ENCODE peak calls at places on chromosomes 3 and 15, in five cellular contexts. W is spleen; S is naive thymus-derived CD4-positive, alpha-beta T cell; L is ovary; G is hepatocyte. D is an unnamed sample. For H3K36me3, the result is how much of the 10 kb centered on the place peaks cover.

GRCh38 chr15:26848498-26848897 is 18.4 kb upstream of the GABRA5 start:
- DNase-seq in L (no peak), W (no peak), G (no peak), S (no peak), D (no peak)

GRCh38 chr3:156158656-156159295 is 38.4 kb downstream of the KCNAB1 start:
- DNase-seq in L (no peak), W (no peak), G (no peak), S (no peak), D (no peak)

GRCh38 chr3:146503459-146504202 is 34.3 kb upstream of the PLSCR2 start:
- DNase-seq in L (no peak), G (peak), W (no peak), S (no peak), D (no peak)

GRCh38 chr15:55239440-55240124 is 42.8 kb upstream of the RSL24D1 start:
- DNase-seq in L (no peak), G (no peak), S (no peak), W (no peak), D (no peak)

GRCh38 chr3:46089237-46090011 is 62.1 kb upstream of the XCR1 start:
- DNase-seq in S (no peak), L (no peak), G (peak), W (peak), D (no peak)

GRCh38 chr3:86993704-86994103 is 2.8 kb upstream of the VGLL3 start:
- DNase-seq in G (no peak), L (no peak), S (no peak), W (no peak), D (no peak)

GRCh38 chr3:152524198-152525140 is 255.7 kb downstream of the MBNL1 start:
- DNase-seq in S (peak), W (no peak), L (no peak), G (peak), D (no peak)

GRCh38 chr3:151015762-151016161 is 43.2 kb upstream of the CLRN1 start:
- DNase-seq in W (no peak), L (no peak), S (no peak), G (no peak), D (no peak)

GRCh38 chr15:81274932-81275341 is 49.0 kb downstream of the STARD5 start:
- DNase-seq in G (peak), L (peak), S (peak), W (peak), D (peak)

GRCh38 chr3:36937492-36937891 is 7.4 kb downstream of the TRANK1 start:
- DNase-seq in L (no peak), G (no peak), W (no peak), S (no peak), D (no peak)

GRCh38 chr3:183158552-183159006 is 4.0 kb downstream of the LAMP3 start:
- DNase-seq in G (no peak), L (no peak), S (no peak), W (no peak), D (no peak)

GRCh38 chr3:53045107-53045783 is 628 bp downstream of the SFMBT1 start:
- DNase-seq in W (peak), G (peak), L (peak), S (peak), D (peak)

GRCh38 chr3:169026543-169027181 is 636.9 kb downstream of the MECOM start:
- DNase-seq in S (no peak), L (no peak), G (no peak), W (no peak), D (no peak)

GRCh38 chr15:29792426-29793159 is 29.7 kb downstream of the TJP1 start:
- DNase-seq in W (no peak), S (no peak), G (no peak), L (no peak), D (no peak)

GRCh38 chr3:53525765-53526761 is 31.7 kb downstream of the CACNA1D start:
- DNase-seq in L (no peak), S (no peak), G (peak), W (no peak), D (no peak)

GRCh38 chr3:188788621-188789081 is 383.1 kb upstream of the TPRG1 start:
- DNase-seq in S (peak), W (no peak), L (no peak), G (no peak), D (peak)

GRCh38 chr3:171407746-171408145 is 52.5 kb downstream of the TNIK start:
- DNase-seq in W (no peak), G (no peak), S (no peak), L (no peak), D (no peak)

GRCh38 chr15:80977627-80978036 is 12.0 kb downstream of the MESD start:
- DNase-seq in L (no peak), G (peak), S (no peak), W (no peak), D (no peak)

GRCh38 chr3:31094048-31094447 is 199.6 kb upstream of the GADL1 start:
- DNase-seq in S (no peak), W (no peak), L (no peak), G (peak), D (no peak)

GRCh38 chr15:30903497-30904187 is at the start of gene FAN1:
- DNase-seq in W (peak), L (peak), G (peak), S (peak), D (peak)

GRCh38 chr3:12336099-12336498 is 47.2 kb downstream of the PPARG start:
- DNase-seq in W (no peak), G (no peak), L (no peak), S (peak), D (no peak)

GRCh38 chr3:5021116-5021515 is 41.9 kb downstream of the BHLHE40 start:
- DNase-seq in S (no peak), W (no peak), L (no peak), G (no peak), D (no peak)

DNA sequence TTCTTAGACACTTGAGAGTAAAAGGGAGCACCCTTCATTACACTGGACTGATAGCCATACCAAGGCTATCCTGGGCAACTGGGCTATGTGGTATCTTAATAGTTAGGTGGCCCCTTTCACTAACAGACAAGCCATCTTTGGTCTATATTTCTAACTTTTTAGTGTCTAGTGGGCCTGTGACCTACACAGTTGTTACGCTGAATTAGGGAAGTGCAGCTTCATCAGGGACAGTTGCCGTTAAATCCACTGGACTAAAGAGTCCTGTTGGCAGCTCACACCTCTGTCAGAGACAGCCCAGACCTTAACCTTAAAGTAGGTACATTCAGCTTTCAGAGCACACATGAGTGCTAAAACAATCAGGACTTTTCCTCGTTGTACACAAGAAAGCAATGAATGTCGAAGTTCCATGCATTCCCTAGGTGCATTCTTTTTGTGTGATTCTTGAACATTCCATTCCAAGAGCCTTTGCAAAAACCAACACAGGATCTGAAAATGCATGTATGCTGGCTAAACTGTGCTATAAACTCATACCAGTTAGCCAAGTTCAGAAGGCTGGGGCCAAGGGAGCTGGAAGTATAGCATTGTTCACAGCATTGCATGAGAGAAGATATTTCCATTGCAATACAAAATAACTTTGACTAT is 230.2 kb upstream of the EIF1B start:
- DNase-seq in S (no peak), W (no peak), L (no peak), G (peak), D (no peak)
- H3K4me3 ChIP-seq in S (no peak), W (no peak), L (no peak), G (no peak), D (no peak)

GRCh38 chr3:69179740-69180372 is 57.5 kb upstream of the LMOD3 start:
- DNase-seq in S (no peak), L (no peak), W (no peak), G (no peak), D (no peak)

GRCh38 chr3:69178838-69179739 is 56.7 kb upstream of the LMOD3 start:
- DNase-seq in W (no peak), G (peak), S (no peak), L (no peak), D (no peak)

GRCh38 chr3:69182588-69183299 is 60.3 kb upstream of the LMOD3 start:
- DNase-seq in L (no peak), W (no peak), G (no peak), S (no peak), D (no peak)

GRCh38 chr3:69181592-69182211 is 59.3 kb upstream of the LMOD3 start:
- DNase-seq in L (no peak), W (no peak), S (no peak), G (peak), D (no peak)

GRCh38 chr3:69180869-69181591 is 58.6 kb upstream of the LMOD3 start:
- DNase-seq in S (no peak), L (no peak), W (no peak), G (no peak), D (no peak)
- H3K36me3 ChIP-seq in S (under half), L (under half), W (half or more), G (under half), D (under half)

GRCh38 chr15:68617777-68618176 is 39.0 kb downstream of the CORO2B start:
- DNase-seq in W (no peak), S (no peak), L (no peak), G (no peak), D (no peak)

GRCh38 chr15:68618339-68619302 is 39.8 kb downstream of the CORO2B start:
- DNase-seq in G (no peak), L (no peak), W (no peak), S (no peak), D (no peak)

GRCh38 chr15:68615811-68616210 is 37.0 kb downstream of the CORO2B start:
- DNase-seq in G (no peak), S (no peak), L (no peak), W (no peak), D (no peak)

GRCh38 chr15:68616397-68616796 is 37.6 kb downstream of the CORO2B start:
- DNase-seq in G (no peak), W (no peak), S (no peak), L (no peak), D (no peak)

GRCh38 chr15:68617001-68617400 is 38.2 kb downstream of the CORO2B start:
- DNase-seq in G (no peak), S (no peak), L (no peak), W (no peak), D (no peak)
- H3K27ac ChIP-seq in G (no peak), S (no peak), L (peak), W (no peak), D (no peak)

GRCh38 chr15:78618490-78618934 is 2.3 kb downstream of the CHRNA3 start:
- DNase-seq in L (peak), S (peak), W (peak), G (peak), D (peak)

GRCh38 chr15:78619022-78619950 is 1.5 kb downstream of the CHRNA3 start:
- DNase-seq in S (no peak), L (peak), W (no peak), G (no peak), D (no peak)

GRCh38 chr15:78620021-78620838 is 566 bp downstream of the CHRNA3 start:
- DNase-seq in L (peak), W (no peak), G (peak), S (no peak), D (peak)

GRCh38 chr15:78621810-78622402 is 1.1 kb upstream of the CHRNA3 start:
- DNase-seq in G (no peak), S (no peak), W (no peak), L (no peak), D (no peak)

GRCh38 chr15:78620839-78621421 is at the start of gene CHRNA3:
- DNase-seq in W (no peak), S (no peak), L (no peak), G (no peak), D (no peak)
- H3K4me3 ChIP-seq in W (peak), S (no peak), L (peak), G (peak), D (no peak)

GRCh38 chr15:39966521-39966920 is 32.6 kb downstream of the EIF2AK4 start:
- DNase-seq in G (no peak), S (no peak), L (no peak), W (no peak), D (no peak)
- H3K36me3 ChIP-seq in G (under half), S (under half), L (under half), W (half or more), D (under half)

DNA sequence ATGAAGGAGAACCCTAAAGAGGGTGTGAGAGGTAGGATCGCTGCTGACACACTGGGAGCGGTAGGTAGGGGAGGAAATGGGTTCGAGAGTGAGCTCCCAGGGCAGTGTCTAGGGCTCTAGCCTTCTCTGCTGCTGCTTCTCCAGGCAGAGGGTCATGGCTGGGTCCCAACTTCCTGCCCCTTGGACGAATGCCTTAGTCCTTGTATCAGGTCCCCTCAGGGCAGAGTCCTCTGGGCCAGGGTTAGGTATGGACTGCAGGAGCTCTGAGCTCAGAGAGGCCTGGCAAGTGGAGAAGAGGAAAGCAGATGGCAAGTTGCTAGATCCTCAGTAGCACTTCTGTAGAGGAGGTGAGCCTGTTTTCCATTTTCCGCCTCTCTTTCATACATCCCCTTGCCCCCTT is 2.9 kb downstream of the CORO2B start:
- DNase-seq in L (peak), W (peak), S (no peak), G (no peak), D (no peak)
- H3K27ac ChIP-seq in L (no peak), W (no peak), S (no peak), G (no peak), D (no peak)

GRCh38 chr3:71304261-71304646 is 279.3 kb downstream of the FOXP1 start:
- DNase-seq in W (no peak), S (no peak), G (no peak), L (no peak), D (no peak)

GRCh38 chr3:71304684-71305083 is 278.8 kb downstream of the FOXP1 start:
- DNase-seq in W (no peak), G (peak), L (peak), S (peak), D (peak)

GRCh38 chr3:71302604-71303003 is 280.9 kb downstream of the FOXP1 start:
- DNase-seq in S (no peak), L (no peak), G (no peak), W (no peak), D (no peak)

GRCh38 chr3:71305246-71306206 is 278.0 kb downstream of the FOXP1 start:
- DNase-seq in S (peak), L (peak), G (peak), W (peak), D (no peak)

DNA sequence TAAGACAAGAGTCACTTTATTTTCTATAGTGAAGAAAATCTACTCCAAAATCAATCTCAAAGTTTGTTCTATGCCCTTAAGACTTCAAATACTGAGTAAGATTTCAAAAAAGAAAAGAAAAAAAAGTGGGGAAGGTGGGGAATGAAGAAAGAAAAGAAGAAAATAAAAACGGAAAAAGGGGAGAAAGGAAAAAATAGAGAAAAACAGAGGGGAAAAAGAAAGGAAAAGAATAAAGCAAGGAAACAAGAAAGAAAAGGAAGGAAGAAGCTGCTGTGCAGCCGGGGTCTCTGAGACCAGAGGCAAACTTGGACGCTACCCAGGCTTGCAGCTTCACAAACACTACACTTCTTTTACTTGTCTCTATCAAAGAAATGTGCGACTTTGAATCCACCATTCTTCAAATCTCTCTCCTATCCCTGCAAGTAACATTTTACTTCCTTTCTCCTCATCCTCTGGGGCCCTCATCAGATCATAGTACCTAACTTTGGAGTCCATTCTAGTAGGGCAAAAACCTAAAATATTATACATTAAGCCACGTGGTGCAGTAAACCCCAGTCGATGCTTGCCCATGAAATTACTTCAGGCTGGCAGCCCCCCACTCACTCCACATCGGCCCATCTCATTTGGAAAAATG is 279.8 kb downstream of the FOXP1 start:
- DNase-seq in S (no peak), W (no peak), G (no peak), L (peak), D (no peak)
- H3K4me3 ChIP-seq in S (peak), W (no peak), G (peak), L (no peak), D (peak)

DNA sequence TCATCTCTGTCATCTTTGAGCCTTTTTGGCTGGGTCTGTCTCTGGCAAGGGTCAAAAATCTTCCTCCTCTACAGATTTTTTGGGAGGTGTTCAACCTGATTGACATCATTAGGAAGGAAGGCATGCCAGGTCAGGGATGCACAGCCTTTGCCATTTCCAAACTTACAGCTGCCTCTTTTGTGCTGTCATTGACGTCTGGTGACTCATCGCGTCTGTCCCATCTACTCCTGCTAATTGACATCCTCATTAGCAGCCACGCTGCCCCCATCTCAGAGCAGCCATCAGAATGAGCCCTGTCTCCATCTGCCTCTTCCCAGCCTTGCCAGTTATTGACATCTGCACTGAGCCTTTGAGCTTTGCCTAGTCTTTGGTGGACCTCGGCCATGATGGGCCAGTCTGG is 53.0 kb downstream of the PDIA5 start:
- DNase-seq in W (peak), G (no peak), S (no peak), L (no peak), D (no peak)
- H3K36me3 ChIP-seq in W (half or more), G (under half), S (under half), L (under half), D (under half)

D was measured in CD8-positive, alpha-beta T cell.